ENCODE peak calls at places on chromosomes 1 and 21, in five cellular contexts. X, D, A, Q and O are unnamed samples.
A peak's percentile ranks its signal among the peaks of the same experiment; 100 is the strongest.

GRCh38 chr1:153711006-153711405 is 16.8 kb upstream of the INTS3 start:
- DNase-seq in X (no peak), D (no peak), A (no peak), Q (no peak), O (no peak)

GRCh38 chr1:117147856-117148588 is 26.5 kb upstream of the TRIM45 start:
- DNase-seq in X (no peak), D (no peak), A (no peak), Q (no peak), O (no peak)

GRCh38 chr21:33642896-33643657 is 776 bp downstream of the ITSN1 start:
- DNase-seq in X (peak; percentile 42), D (peak; percentile 33), A (no peak), Q (peak; percentile 36), O (peak; percentile 66)

GRCh38 chr1:225658041-225658440 is 5.1 kb upstream of the ENAH start:
- DNase-seq in X (no peak), D (no peak), A (no peak), Q (no peak), O (no peak)

GRCh38 chr21:23223882-23224281 is 2225.7 kb downstream of the NCAM2 start:
- DNase-seq in X (no peak), D (no peak), A (no peak), Q (no peak), O (no peak)

GRCh38 chr1:89198500-89199072 is at the start of gene GBP4:
- DNase-seq in X (peak; percentile 29), D (no peak), A (no peak), Q (no peak), O (no peak)

GRCh38 chr1:159879977-159880376 is 17.5 kb upstream of the VSIG8 start:
- DNase-seq in X (no peak), D (no peak), A (no peak), Q (peak; percentile 48), O (no peak)

GRCh38 chr21:36717901-36718465 is 19.1 kb downstream of the SIM2 start:
- DNase-seq in X (no peak), D (no peak), A (no peak), Q (no peak), O (peak; percentile 0)

DNA sequence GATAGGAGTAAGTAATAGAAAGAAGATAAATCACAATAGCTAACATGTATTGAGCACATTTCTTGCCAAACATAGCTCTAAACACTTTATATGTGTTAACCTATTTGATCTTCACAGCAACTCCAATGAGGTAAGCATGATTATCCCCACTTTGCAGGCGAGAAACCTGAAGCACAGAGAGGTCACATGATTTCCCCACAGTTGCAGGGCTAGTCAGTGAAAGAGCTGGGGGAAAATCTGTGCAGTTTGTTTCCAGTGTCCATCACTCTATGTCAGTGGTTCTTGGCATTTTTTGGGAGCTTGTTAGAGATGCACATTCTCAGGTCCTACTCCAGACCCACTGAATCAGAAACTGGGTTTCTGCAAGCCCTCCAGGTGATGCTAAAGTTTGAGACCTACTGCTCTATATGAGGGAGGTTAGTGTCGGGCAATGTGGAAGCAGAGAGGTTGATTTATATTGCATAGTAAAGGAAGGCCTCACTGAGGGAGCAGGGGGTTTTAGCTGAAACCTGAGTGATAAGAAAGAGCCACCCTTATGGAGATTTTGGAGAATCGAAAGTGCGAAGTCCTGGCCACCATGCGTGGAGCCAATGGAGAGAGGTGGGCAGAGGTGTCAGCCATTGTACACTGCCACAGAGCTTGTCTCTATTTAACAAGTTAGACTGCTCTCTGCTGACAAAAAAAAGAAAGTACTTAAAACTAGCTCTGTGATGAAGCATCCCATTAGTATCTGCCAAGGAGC is 20.9 kb downstream of the MCOLN3 start:
- DNase-seq in X (no peak), D (no peak), A (no peak), Q (no peak), O (no peak)
- TF ChIP-seq CTCF in X (peak; percentile 24), D (no peak), A (peak; percentile 30), Q (peak; percentile 16), O (no peak)

DNA sequence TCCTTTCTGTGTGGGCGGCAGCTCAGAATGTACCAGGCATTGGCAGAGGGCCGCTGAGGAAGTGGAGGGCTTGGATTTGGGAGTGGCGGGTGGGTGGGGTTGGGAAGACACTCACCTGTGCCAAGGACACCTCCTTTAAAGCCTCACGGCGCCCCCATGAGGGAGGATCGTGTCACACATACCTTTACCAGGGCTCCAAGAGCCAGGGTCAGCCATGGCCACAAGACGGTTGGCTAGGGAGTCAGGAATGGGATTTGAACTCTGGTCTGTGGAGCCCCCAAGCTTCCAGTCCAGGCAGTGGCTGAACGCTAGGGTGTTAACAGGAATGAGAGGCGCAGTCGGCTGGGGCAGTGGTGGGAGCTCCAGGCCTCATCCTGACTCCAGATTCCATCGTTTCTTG is 4.6 kb downstream of the NBL1 start:
- DNase-seq in X (peak; percentile 93), D (no peak), A (no peak), Q (peak; percentile 61), O (no peak)
- TF ChIP-seq CTCF in X (peak; percentile 76), D (peak; percentile 13), A (no peak), Q (peak; percentile 72), O (peak; percentile 27)

GRCh38 chr21:35274090-35274489 is 225.0 kb upstream of the RUNX1 start:
- DNase-seq in X (no peak), D (no peak), A (no peak), Q (no peak), O (no peak)

GRCh38 chr21:35274923-35275322 is 225.8 kb upstream of the RUNX1 start:
- DNase-seq in X (no peak), D (no peak), A (no peak), Q (no peak), O (no peak)

GRCh38 chr21:35280221-35280620 is 231.1 kb upstream of the RUNX1 start:
- DNase-seq in X (no peak), D (no peak), A (no peak), Q (no peak), O (no peak)

GRCh38 chr21:35273331-35273730 is 224.2 kb upstream of the RUNX1 start:
- DNase-seq in X (peak; percentile 35), D (no peak), A (no peak), Q (no peak), O (no peak)

DNA sequence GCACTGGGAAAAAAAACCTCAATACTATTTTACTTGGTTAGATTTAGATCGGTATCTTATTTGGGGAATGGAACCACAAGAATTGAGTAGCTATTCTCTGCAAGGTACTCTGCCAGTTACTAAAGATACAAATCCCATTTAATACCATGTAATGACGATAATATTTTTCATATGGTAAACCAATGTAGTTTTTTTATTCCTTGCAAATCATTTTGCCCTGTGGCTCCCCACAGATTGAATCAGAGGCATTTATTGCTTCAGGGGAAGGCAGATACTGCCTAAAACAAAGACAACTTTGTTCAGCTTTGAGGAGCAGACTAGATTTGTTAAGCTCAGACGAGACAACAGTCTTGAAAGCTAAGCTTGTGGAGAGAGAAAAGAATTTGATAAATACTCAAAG is 226.7 kb upstream of the RUNX1 start:
- DNase-seq in X (no peak), D (no peak), A (no peak), Q (no peak), O (no peak)
- TF ChIP-seq CTCF in X (no peak), D (no peak), A (no peak), Q (no peak), O (no peak)

GRCh38 chr21:42369821-42370220 is 3.5 kb upstream of the TFF1 start:
- DNase-seq in X (peak; percentile 39), D (no peak), A (no peak), Q (no peak), O (peak; percentile 11)
- TF ChIP-seq CTCF in X (peak; percentile 50), D (no peak), A (no peak), Q (no peak), O (peak; percentile 20)

DNA sequence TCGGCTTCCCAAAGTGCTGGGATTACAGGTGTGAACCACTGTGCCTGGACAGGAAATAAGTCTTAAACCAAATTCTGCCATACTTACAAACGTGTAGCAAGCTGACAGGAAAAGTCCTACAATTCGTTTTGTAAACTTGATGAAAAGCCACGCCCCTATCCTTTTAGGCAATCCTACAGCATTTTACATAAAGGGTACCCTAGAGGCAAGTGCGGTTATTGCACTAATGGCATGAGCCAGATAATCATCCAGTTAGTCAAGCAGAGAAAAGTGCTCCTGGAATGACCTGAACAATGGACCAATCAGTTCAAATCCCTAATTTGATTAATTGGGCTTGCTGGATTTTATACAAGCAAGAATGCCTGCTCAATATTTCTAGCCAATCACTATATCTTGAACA is 338.2 kb downstream of the KIF26B start:
- DNase-seq in X (no peak), D (peak; percentile 75), A (no peak), Q (peak; percentile 37), O (no peak)
- TF ChIP-seq CTCF in X (peak; percentile 58), D (peak; percentile 71), A (no peak), Q (peak; percentile 46), O (peak; percentile 51)

GRCh38 chr1:32376199-32376598 is 13.9 kb downstream of the TSSK3 start:
- DNase-seq in X (no peak), D (no peak), A (no peak), Q (no peak), O (no peak)

GRCh38 chr1:32374193-32374592 is 11.9 kb downstream of the TSSK3 start:
- DNase-seq in X (no peak), D (no peak), A (no peak), Q (no peak), O (no peak)

GRCh38 chr1:32377541-32378220 is 15.3 kb downstream of the TSSK3 start:
- DNase-seq in X (no peak), D (no peak), A (no peak), Q (no peak), O (no peak)

GRCh38 chr1:32367912-32368635 is 5.7 kb downstream of the TSSK3 start:
- DNase-seq in X (no peak), D (no peak), A (no peak), Q (no peak), O (no peak)

DNA sequence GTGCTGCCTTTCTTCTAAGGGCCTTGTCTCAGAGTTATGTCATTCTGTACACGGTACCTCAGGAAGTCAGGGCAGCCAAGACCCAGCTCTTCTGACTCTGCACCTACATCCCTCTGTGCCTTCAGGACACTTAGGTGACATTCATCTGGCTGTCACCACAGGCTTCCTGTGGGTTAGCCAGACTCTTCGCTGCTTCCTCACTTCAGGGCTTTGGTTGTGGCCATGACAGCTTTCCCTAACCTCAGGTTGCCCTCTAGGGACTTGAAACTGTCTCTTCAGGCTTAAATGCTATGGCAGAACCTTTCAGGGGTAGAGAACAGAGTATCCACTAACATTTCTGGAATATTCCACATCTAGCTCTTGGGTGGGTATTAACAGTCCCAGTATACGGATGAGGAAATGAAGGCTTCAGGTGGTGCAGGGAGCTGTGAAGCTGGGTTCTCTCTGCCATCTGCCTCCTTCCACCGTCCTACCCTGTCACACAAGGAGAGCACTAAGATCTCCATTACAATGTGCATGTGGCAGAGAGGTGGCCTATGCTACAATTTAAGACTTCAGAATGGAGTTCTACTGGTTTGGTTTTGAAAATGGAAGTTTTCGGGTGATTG is 9.9 kb downstream of the TSSK3 start:
- DNase-seq in X (no peak), D (no peak), A (no peak), Q (no peak), O (no peak)
- TF ChIP-seq CTCF in X (peak; percentile 18), D (no peak), A (no peak), Q (peak; percentile 37), O (no peak)

GRCh38 chr1:91700332-91700731 is 185.6 kb downstream of the TGFBR3 start:
- DNase-seq in X (no peak), D (no peak), A (no peak), Q (no peak), O (no peak)
- TF ChIP-seq CTCF in X (peak; percentile 37), D (no peak), A (no peak), Q (peak; percentile 25), O (no peak)